ENCODE peak calls at places on chromosomes 11 and 22, in six cellular contexts. S is 8988T; K is activated T-cell treated with anti-CD3 and anti-CD28 coated beads, Interleukin-2, amount 50 U/mL, for 48 hours; Y is AG08396; J is left lung; A is mucosa of descending colon. G is an unnamed sample.

GRCh38 chr11:1218256-1218787 is 4.5 kb upstream of the MUC5B start:
- DNase-seq in J (peak), K (no peak), Y (no peak), S (peak), A (peak), G (no peak)

GRCh38 chr11:72637926-72638325 is 36.3 kb downstream of the PDE2A start:
- DNase-seq in J (no peak), S (no peak), K (no peak), A (no peak), Y (no peak), G (no peak)

GRCh38 chr11:20611892-20612291 is 12.5 kb downstream of the SLC6A5 start:
- DNase-seq in S (no peak), J (no peak), Y (no peak), A (no peak), K (no peak), G (no peak)

GRCh38 chr22:17984114-17984513 is 40.2 kb downstream of the MICAL3 start:
- DNase-seq in J (no peak), A (no peak), K (no peak), Y (no peak), S (peak), G (no peak)

GRCh38 chr11:132999031-132999430 is 533.3 kb downstream of the OPCML start:
- DNase-seq in Y (no peak), S (no peak), A (no peak), K (no peak), J (no peak), G (no peak)

GRCh38 chr11:74689666-74690065 is 41.6 kb downstream of the CHRDL2 start:
- DNase-seq in K (no peak), Y (peak), J (no peak), A (no peak), S (no peak), G (peak)

GRCh38 chr22:32926600-32926999 is 125.1 kb downstream of the TIMP3 start:
- DNase-seq in K (no peak), S (no peak), Y (peak), J (no peak), A (no peak), G (peak)

GRCh38 chr11:3942160-3942955 is 86.9 kb downstream of the STIM1 start:
- DNase-seq in A (no peak), Y (no peak), S (no peak), K (no peak), J (no peak), G (no peak)

GRCh38 chr11:69637956-69638871 is 2.7 kb upstream of the CCND1 start:
- DNase-seq in J (peak), Y (peak), K (no peak), S (no peak), A (peak), G (peak)

GRCh38 chr11:95089620-95090542 is at the start of gene ENDOD1:
- DNase-seq in A (peak), S (peak), Y (peak), J (peak), K (peak), G (peak)

GRCh38 chr11:133928628-133929059 is 28.1 kb downstream of the IGSF9B start:
- DNase-seq in Y (no peak), S (no peak), J (peak), K (peak), A (no peak), G (peak)

GRCh38 chr11:86355256-86355655 is 19.4 kb upstream of the CCDC81 start:
- DNase-seq in K (no peak), Y (no peak), J (no peak), S (no peak), A (no peak), G (no peak)